ENCODE peak calls at places on chromosomes 7 and 10, in six cellular contexts. J is lung, F is tibial nerve, X is HL-60, T is GM12878, V is AG04450. D is an unnamed sample.

GRCh38 chr10:18554479-18554878 is 96.9 kb downstream of the NSUN6 start:
- DNase-seq in X (no peak), V (no peak), F (no peak), T (no peak), J (no peak), D (no peak)

GRCh38 chr7:42407311-42407710 is 170.3 kb upstream of the GLI3 start:
- DNase-seq in J (no peak), F (no peak), X (no peak), V (no peak), T (no peak), D (no peak)

GRCh38 chr7:151233111-151233701 is 923 bp downstream of the CHPF2 start:
- DNase-seq in J (peak), X (peak), F (no peak), V (peak), T (no peak), D (peak)

GRCh38 chr10:11713186-11713743 is 28.9 kb upstream of the ECHDC3 start:
- DNase-seq in V (no peak), F (no peak), J (no peak), T (peak), X (no peak), D (peak)

GRCh38 chr10:99915414-99915813 is 94.3 kb downstream of the DNMBP start:
- DNase-seq in J (no peak), X (no peak), F (no peak), T (no peak), V (no peak), D (no peak)

GRCh38 chr10:107166378-107166777 is 1.9 kb upstream of the SORCS1 start:
- DNase-seq in J (no peak), V (no peak), F (no peak), T (no peak), X (no peak), D (no peak)

GRCh38 chr10:114525368-114525949 is 121.2 kb upstream of the AFAP1L2 start:
- DNase-seq in V (no peak), X (no peak), F (no peak), J (no peak), T (no peak), D (no peak)

GRCh38 chr7:95102662-95103061 is 195.3 kb downstream of the PPP1R9A start:
- DNase-seq in X (no peak), J (no peak), F (no peak), V (no peak), T (no peak), D (peak)

GRCh38 chr10:69360485-69361302 is 56.0 kb downstream of the TACR2 start:
- DNase-seq in X (no peak), V (peak), T (no peak), F (peak), J (peak), D (peak)

GRCh38 chr7:42198296-42198695 is 38.7 kb downstream of the GLI3 start:
- DNase-seq in V (no peak), F (no peak), J (no peak), T (no peak), X (no peak), D (no peak)

GRCh38 chr7:131261476-131261994 is 66.1 kb upstream of the MKLN1 start:
- DNase-seq in T (no peak), X (no peak), F (no peak), V (no peak), J (no peak), D (no peak)

GRCh38 chr10:14431868-14432267 is 101.1 kb upstream of the FRMD4A start:
- DNase-seq in T (no peak), V (no peak), X (no peak), F (no peak), J (no peak), D (no peak)

GRCh38 chr10:64396105-64396504 is 874.9 kb downstream of the REEP3 start:
- DNase-seq in T (no peak), X (no peak), F (no peak), V (peak), J (no peak), D (peak)

GRCh38 chr10:48429309-48429708 is 122.8 kb downstream of the MAPK8 start:
- DNase-seq in J (no peak), F (no peak), T (no peak), V (no peak), X (no peak), D (no peak)

GRCh38 chr10:44963772-44964633 is 4.4 kb downstream of the RASSF4 start:
- DNase-seq in X (no peak), F (peak), V (no peak), J (peak), T (no peak), D (no peak)

GRCh38 chr10:85612833-85613232 is 753.8 kb downstream of the GRID1 start:
- DNase-seq in T (no peak), V (no peak), J (no peak), X (no peak), F (no peak), D (no peak)

GRCh38 chr10:7773845-7774801 is 13.7 kb downstream of the KIN start:
- DNase-seq in J (peak), T (no peak), V (no peak), F (no peak), X (no peak), D (no peak)

GRCh38 chr7:1530946-1531262 is 402 bp downstream of the MAFK start:
- DNase-seq in F (no peak), T (no peak), X (no peak), J (no peak), V (no peak), D (no peak)

GRCh38 chr10:61899663-61899996 is 1.9 kb upstream of the ARID5B start:
- DNase-seq in F (no peak), J (no peak), T (no peak), X (no peak), V (no peak), D (no peak)

GRCh38 chr7:18740579-18740988 is 245.0 kb downstream of the HDAC9 start:
- DNase-seq in V (no peak), F (no peak), T (peak), X (no peak), J (no peak), D (no peak)

GRCh38 chr10:13890617-13891541 is 304.1 kb downstream of the PRPF18 start:
- DNase-seq in J (no peak), X (no peak), V (no peak), F (no peak), T (no peak), D (peak)

GRCh38 chr7:88169717-88170320 is 50.0 kb downstream of the SRI start:
- DNase-seq in X (no peak), V (no peak), J (no peak), F (no peak), T (no peak), D (peak)

DNA sequence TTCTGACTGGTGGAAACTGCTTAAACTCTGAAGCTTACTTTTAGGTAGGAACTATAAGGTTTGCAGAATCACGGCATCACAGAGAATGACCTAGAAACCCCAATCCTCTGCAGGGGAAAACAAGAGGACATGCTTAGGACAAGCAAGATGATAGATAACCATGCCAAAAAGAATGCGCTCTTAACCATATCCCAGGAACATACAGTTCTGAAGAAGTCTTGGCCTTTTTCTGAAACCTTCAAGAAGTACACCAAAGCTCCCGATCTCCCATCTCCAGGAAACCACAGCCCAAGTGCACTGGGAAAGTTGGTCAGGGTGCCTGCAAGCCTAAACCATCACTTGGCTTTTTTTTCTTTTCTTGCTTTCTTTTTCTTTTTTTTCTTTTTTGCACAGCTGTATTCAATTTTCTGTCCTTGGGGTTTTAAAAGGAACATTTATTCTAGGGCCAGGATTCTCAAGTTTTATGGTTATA is 12.2 kb upstream of the SVIL start:
- DNase-seq in J (no peak), V (no peak), T (no peak), F (peak), X (no peak), D (peak)
- H3K4me3 ChIP-seq in J (no peak), V (no peak), T (no peak), F (peak), X (no peak), D (no peak)

DNA sequence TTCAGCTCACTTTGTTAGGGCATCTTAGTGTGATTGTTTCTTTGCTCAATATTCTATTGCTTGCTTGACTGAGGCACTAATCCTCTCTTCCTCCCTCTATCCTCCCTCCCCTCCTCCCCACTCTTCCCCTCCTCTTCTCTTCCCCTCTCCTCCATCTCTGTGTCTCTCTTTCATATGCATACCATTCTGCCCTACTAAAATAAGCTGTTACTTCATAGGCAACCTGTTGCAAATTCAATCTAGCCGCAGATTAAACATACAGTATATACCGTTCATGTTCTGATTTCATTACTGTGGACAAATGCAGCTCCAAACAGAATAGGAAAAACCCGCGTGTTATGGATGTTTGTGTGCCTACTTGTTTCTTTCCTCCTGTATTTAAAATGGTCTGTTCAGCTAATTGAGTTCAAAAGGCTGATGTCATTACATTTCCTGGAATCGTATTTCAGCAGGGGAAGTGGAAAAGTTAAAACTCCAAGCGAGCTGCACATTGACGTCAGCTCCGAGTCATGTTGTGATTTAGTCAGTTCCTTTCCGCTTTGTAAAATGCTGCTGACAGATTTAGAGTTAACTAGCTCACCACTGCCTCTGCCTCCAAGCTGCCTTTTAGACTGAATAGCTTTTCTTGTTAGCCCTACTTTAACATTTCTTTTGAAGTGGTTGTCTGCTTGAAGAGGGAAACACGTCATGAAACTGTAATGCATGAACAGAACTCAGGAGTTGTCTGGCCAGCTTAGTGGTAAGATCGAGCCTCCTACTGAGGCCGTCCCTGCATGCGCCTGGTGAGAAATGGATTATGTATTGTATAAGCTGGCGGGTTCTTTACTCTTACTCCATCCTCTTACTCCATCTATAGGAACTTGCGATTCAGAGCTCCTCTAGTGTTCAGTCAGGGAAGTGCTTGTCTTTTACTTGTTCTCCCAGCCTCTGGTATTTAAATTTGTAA is 69.0 kb downstream of the CREM start:
- DNase-seq in X (peak), F (peak), V (peak), T (peak), J (peak), D (peak)
- H3K4me3 ChIP-seq in X (peak), F (peak), V (peak), T (peak), J (no peak), D (peak)

DNA sequence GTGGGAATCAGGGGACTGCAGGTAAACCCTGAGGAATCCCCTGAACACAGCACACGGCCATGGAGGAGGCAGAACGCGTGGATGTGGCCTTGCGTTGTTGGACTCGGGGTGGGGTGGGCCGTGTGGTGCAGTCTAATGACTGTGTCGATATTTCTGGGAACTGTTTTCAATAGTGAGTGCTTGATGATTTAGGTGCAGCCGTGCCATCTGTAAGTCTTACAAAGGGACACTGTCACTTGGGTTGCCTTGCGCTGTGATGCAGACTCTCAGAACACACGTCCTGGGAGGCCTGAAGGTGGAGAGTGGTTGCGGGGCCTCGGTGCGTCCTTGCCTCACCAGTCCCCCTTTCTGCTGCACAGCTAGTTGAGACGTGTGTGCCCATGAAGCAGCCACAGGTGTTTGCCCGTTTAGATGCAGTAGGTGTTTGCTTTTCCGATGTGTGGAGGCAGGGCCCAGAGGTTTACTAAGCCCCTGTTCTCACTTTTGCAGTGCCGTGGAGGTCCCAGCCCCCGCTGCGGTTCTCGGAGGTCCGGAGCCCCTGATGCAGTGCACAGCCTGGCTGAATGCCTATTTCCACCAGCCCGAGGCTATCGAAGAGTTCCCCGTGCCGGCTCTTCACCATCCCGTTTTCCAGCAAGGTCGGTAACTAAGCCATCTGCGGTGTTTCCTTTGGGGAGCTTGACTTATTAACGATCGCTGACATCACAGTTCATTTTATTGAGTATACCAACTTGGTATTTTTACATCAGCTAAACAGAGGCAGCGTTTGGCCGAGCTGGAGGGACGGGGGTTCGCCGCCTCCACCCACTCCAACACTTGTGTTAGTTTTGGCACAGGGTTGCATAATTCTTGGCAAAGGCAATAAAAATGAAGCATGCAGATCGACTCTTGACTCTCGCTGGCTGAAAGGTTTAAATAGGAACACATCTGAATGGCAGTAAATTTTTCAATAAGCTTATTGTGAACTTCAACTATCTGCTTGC is 240.7 kb downstream of the MGMT start:
- DNase-seq in T (no peak), F (no peak), X (no peak), J (peak), V (peak), D (peak)
- H3K4me3 ChIP-seq in T (no peak), F (no peak), X (no peak), J (no peak), V (no peak), D (no peak)

GRCh38 chr7:17680026-17680425 is 260.3 kb downstream of the SNX13 start:
- DNase-seq in X (no peak), J (peak), T (no peak), F (peak), V (peak), D (peak)

GRCh38 chr7:17681965-17682364 is 258.3 kb downstream of the SNX13 start:
- DNase-seq in T (no peak), J (no peak), V (no peak), F (no peak), X (no peak), D (peak)

GRCh38 chr7:17680943-17681351 is 259.3 kb downstream of the SNX13 start:
- DNase-seq in T (no peak), X (no peak), V (no peak), F (no peak), J (no peak), D (peak)

GRCh38 chr7:17677408-17677807 is 262.9 kb downstream of the SNX13 start:
- DNase-seq in F (no peak), T (no peak), V (no peak), X (no peak), J (no peak), D (peak)

GRCh38 chr7:17679427-17679826 is 260.9 kb downstream of the SNX13 start:
- DNase-seq in V (no peak), T (no peak), X (no peak), F (peak), J (no peak), D (peak)
- H3K4me3 ChIP-seq in V (no peak), T (no peak), X (no peak), F (no peak), J (no peak), D (no peak)